ENCODE peak calls at places on chromosomes 7 and 10, in nine cellular contexts. One of them, this sample, is unnamed.
A peak's percentile ranks its signal among the peaks of the same experiment; 100 is the strongest.

GRCh38 chr7:137670521-137671064 is 176.2 kb downstream of the DGKI start:
- DNase-seq in A549: no peak
- DNase-seq in left ventricle myocardium inferior: no peak
- DNase-seq in CD8-positive, alpha-beta T cell: no peak
- DNase-seq in thyroid gland: no peak
- DNase-seq in lung: no peak
- DNase-seq in fibroblast of lung: peak; percentile 11
- DNase-seq in transverse colon: no peak
- DNase-seq in RWPE2: peak; percentile 51
- DNase-seq in this sample: peak; percentile 36

GRCh38 chr7:1011297-1012003 is 28.5 kb downstream of the CYP2W1 start:
- DNase-seq in A549: no peak
- DNase-seq in left ventricle myocardium inferior: no peak
- DNase-seq in CD8-positive, alpha-beta T cell: peak; percentile 38
- DNase-seq in thyroid gland: no peak
- DNase-seq in lung: no peak
- DNase-seq in fibroblast of lung: no peak
- DNase-seq in transverse colon: no peak
- DNase-seq in RWPE2: no peak
- DNase-seq in this sample: no peak

GRCh38 chr10:113158183-113158582 is 208.1 kb downstream of the TCF7L2 start:
- DNase-seq in A549: no peak
- DNase-seq in left ventricle myocardium inferior: no peak
- DNase-seq in CD8-positive, alpha-beta T cell: no peak
- DNase-seq in thyroid gland: peak; percentile 71
- DNase-seq in lung: no peak
- DNase-seq in fibroblast of lung: peak; percentile 25
- DNase-seq in transverse colon: no peak
- DNase-seq in RWPE2: no peak
- DNase-seq in this sample: peak; percentile 9

GRCh38 chr7:100008525-100008924 is 6.9 kb upstream of the ZKSCAN1 start:
- DNase-seq in A549: no peak
- DNase-seq in left ventricle myocardium inferior: no peak
- DNase-seq in CD8-positive, alpha-beta T cell: no peak
- DNase-seq in thyroid gland: no peak
- DNase-seq in lung: no peak
- DNase-seq in fibroblast of lung: no peak
- DNase-seq in transverse colon: peak; percentile 71
- DNase-seq in RWPE2: no peak
- DNase-seq in this sample: no peak

GRCh38 chr10:77941790-77942189 is 15.2 kb upstream of the DLG5 start:
- DNase-seq in A549: no peak
- DNase-seq in left ventricle myocardium inferior: no peak
- DNase-seq in CD8-positive, alpha-beta T cell: no peak
- DNase-seq in thyroid gland: no peak
- DNase-seq in lung: no peak
- DNase-seq in fibroblast of lung: no peak
- DNase-seq in transverse colon: no peak
- DNase-seq in RWPE2: no peak
- DNase-seq in this sample: no peak

GRCh38 chr10:47021850-47022249 is 110.6 kb downstream of the PTPN20 start:
- DNase-seq in A549: no peak
- DNase-seq in left ventricle myocardium inferior: no peak
- DNase-seq in CD8-positive, alpha-beta T cell: no peak
- DNase-seq in thyroid gland: no peak
- DNase-seq in lung: peak; percentile 24
- DNase-seq in fibroblast of lung: no peak
- DNase-seq in transverse colon: no peak
- DNase-seq in RWPE2: no peak
- DNase-seq in this sample: no peak

GRCh38 chr7:78134256-78134655 is 335.7 kb downstream of the PHTF2 start:
- DNase-seq in A549: peak; percentile 33
- DNase-seq in left ventricle myocardium inferior: no peak
- DNase-seq in CD8-positive, alpha-beta T cell: no peak
- DNase-seq in thyroid gland: no peak
- DNase-seq in lung: no peak
- DNase-seq in fibroblast of lung: peak; percentile 76
- DNase-seq in transverse colon: no peak
- DNase-seq in RWPE2: no peak
- DNase-seq in this sample: peak; percentile 46

GRCh38 chr10:76150139-76150885 is 718.9 kb downstream of the LRMDA start:
- DNase-seq in A549: no peak
- DNase-seq in left ventricle myocardium inferior: no peak
- DNase-seq in CD8-positive, alpha-beta T cell: no peak
- DNase-seq in thyroid gland: peak; percentile 53
- DNase-seq in lung: peak; percentile 76
- DNase-seq in fibroblast of lung: peak; percentile 9
- DNase-seq in transverse colon: no peak
- DNase-seq in RWPE2: no peak
- DNase-seq in this sample: peak; percentile 24

GRCh38 chr7:23346316-23346715 is 47.2 kb downstream of the MALSU1 start:
- DNase-seq in A549: no peak
- DNase-seq in left ventricle myocardium inferior: no peak
- DNase-seq in CD8-positive, alpha-beta T cell: no peak
- DNase-seq in thyroid gland: no peak
- DNase-seq in lung: no peak
- DNase-seq in fibroblast of lung: no peak
- DNase-seq in transverse colon: no peak
- DNase-seq in RWPE2: no peak
- DNase-seq in this sample: no peak

DNA sequence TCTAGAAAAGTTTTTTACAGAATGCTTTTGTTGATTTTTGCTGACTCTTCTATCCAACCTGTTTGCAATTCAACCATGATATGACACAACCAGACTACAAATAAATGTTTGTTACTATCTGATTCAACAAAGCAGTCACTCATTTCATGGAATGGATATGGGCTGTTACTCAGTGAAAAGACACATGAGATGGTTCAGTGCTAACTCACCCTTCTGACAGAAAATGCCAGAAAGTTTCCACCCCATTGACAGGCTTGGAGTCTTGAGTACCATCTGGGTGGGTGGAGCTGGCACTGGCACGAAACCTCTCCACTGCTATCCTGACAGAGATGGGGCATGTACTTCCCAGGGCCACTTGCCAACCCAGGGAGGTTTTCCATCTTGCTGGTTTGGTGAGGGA is 39.5 kb downstream of the RBM28 start:
- DNase-seq in A549: no peak
- DNase-seq in left ventricle myocardium inferior: no peak
- DNase-seq in CD8-positive, alpha-beta T cell: no peak
- DNase-seq in thyroid gland: peak; percentile 80
- DNase-seq in lung: no peak
- DNase-seq in fibroblast of lung: no peak
- DNase-seq in transverse colon: no peak
- DNase-seq in RWPE2: no peak
- DNase-seq in this sample: no peak
- H3K27ac ChIP-seq in A549: no peak overlapping the region
- H3K27ac ChIP-seq in left ventricle myocardium inferior: no peak overlapping the region
- H3K27ac ChIP-seq in CD8-positive, alpha-beta T cell: no peak overlapping the region
- H3K27ac ChIP-seq in thyroid gland: no peak overlapping the region
- H3K27ac ChIP-seq in lung: no peak overlapping the region
- H3K27ac ChIP-seq in fibroblast of lung: no peak overlapping the region
- H3K27ac ChIP-seq in transverse colon: no peak overlapping the region
- H3K27ac ChIP-seq in RWPE2: no peak overlapping the region
- H3K27ac ChIP-seq in this sample: peak overlapping the region; percentile 26

DNA sequence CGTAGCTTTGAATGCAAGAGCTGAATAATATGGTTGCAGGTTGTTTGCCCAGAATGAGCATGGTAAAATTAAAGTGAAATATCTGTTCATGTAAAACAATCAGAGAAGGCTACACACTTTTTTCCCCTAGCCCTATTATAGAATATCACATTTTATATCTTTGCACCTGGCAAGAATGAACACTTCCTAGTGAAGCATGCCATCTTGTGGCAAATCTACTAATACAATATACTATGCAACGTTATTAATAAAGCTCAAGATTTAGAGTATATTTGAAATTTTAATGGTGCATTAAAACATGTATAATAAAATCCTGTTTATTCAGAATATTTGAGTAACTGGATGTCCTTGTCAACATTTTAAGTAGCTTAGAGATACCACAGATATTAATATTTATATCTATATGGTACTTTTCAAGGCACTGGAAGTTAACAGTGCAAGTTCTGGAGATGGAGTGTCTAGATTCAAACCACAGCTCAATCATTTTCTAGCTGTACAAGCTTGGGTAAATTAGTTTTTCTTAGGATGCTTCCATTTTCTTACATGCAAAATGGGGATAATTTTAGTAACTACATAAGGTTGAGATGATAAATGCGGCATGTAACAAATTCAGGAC is 643.1 kb upstream of the SEMA3D start:
- DNase-seq in A549: peak; percentile 27
- DNase-seq in left ventricle myocardium inferior: no peak
- DNase-seq in CD8-positive, alpha-beta T cell: no peak
- DNase-seq in thyroid gland: no peak
- DNase-seq in lung: no peak
- DNase-seq in fibroblast of lung: peak; percentile 58
- DNase-seq in transverse colon: no peak
- DNase-seq in RWPE2: no peak
- DNase-seq in this sample: no peak
- TF ChIP-seq CTCF in A549: peak; percentile 78
- TF ChIP-seq CTCF in left ventricle myocardium inferior: peak; percentile 14
- TF ChIP-seq CTCF in CD8-positive, alpha-beta T cell: no peak
- TF ChIP-seq CTCF in thyroid gland: no peak
- TF ChIP-seq CTCF in lung: no peak
- TF ChIP-seq CTCF in fibroblast of lung: peak; percentile 27
- TF ChIP-seq CTCF in transverse colon: no peak
- TF ChIP-seq CTCF in RWPE2: peak; percentile 50
- TF ChIP-seq CTCF in this sample: peak; percentile 50

GRCh38 chr10:5818048-5818331 is 4.8 kb upstream of the GDI2 start:
- DNase-seq in A549: no peak
- DNase-seq in left ventricle myocardium inferior: no peak
- DNase-seq in CD8-positive, alpha-beta T cell: no peak
- DNase-seq in thyroid gland: no peak
- DNase-seq in lung: no peak
- DNase-seq in fibroblast of lung: no peak
- DNase-seq in transverse colon: no peak
- DNase-seq in RWPE2: no peak
- DNase-seq in this sample: no peak
- H3K27ac ChIP-seq in A549: no peak overlapping the region
- H3K27ac ChIP-seq in left ventricle myocardium inferior: no peak overlapping the region
- H3K27ac ChIP-seq in CD8-positive, alpha-beta T cell: no peak overlapping the region
- H3K27ac ChIP-seq in thyroid gland: no peak overlapping the region
- H3K27ac ChIP-seq in lung: no peak overlapping the region
- H3K27ac ChIP-seq in fibroblast of lung: no peak overlapping the region
- H3K27ac ChIP-seq in transverse colon: no peak overlapping the region
- H3K27ac ChIP-seq in RWPE2: no peak overlapping the region
- H3K27ac ChIP-seq in this sample: no peak overlapping the region

DNA sequence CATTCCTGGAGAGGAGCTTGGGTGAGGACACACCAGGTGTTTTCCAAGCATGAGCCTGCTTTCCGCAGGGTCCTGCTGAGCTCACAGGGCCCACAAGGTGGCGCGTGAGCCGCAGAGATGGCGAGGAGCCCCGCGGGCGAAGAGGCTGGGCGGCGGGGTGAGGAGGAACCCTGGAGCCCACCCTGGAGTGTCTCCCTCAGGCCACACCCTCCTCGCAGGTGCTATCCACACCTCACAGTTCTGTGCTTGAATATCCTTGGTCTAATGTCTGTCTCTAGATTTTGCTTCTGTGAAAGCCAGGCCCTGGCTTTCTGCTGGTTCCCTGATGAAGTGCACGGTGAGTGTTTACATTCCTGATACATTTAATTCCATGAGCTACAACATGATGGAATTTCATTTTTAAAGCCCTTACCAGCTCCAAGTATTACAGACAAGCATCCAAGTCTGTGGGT is 433.6 kb downstream of the ACTR3B start:
- DNase-seq in A549: peak; percentile 33
- DNase-seq in left ventricle myocardium inferior: no peak
- DNase-seq in CD8-positive, alpha-beta T cell: no peak
- DNase-seq in thyroid gland: peak; percentile 52
- DNase-seq in lung: peak; percentile 33
- DNase-seq in fibroblast of lung: no peak
- DNase-seq in transverse colon: peak; percentile 9
- DNase-seq in RWPE2: no peak
- DNase-seq in this sample: no peak
- TF ChIP-seq CTCF in A549: peak; percentile 30
- TF ChIP-seq CTCF in left ventricle myocardium inferior: peak; percentile 68
- TF ChIP-seq CTCF in CD8-positive, alpha-beta T cell: no peak
- TF ChIP-seq CTCF in thyroid gland: no peak
- TF ChIP-seq CTCF in lung: peak; percentile 3
- TF ChIP-seq CTCF in fibroblast of lung: no peak
- TF ChIP-seq CTCF in transverse colon: no peak
- TF ChIP-seq CTCF in RWPE2: peak; percentile 49
- TF ChIP-seq CTCF in this sample: no peak

GRCh38 chr7:47482013-47482761 is 99.7 kb downstream of the TNS3 start:
- DNase-seq in A549: no peak
- DNase-seq in left ventricle myocardium inferior: no peak
- DNase-seq in CD8-positive, alpha-beta T cell: no peak
- DNase-seq in thyroid gland: peak; percentile 39
- DNase-seq in lung: peak; percentile 44
- DNase-seq in fibroblast of lung: peak; percentile 94
- DNase-seq in transverse colon: no peak
- DNase-seq in RWPE2: no peak
- DNase-seq in this sample: peak; percentile 56
- H3K27ac ChIP-seq in A549: peak overlapping the region; percentile 58
- H3K27ac ChIP-seq in left ventricle myocardium inferior: peak overlapping the region; percentile 87
- H3K27ac ChIP-seq in CD8-positive, alpha-beta T cell: no peak overlapping the region
- H3K27ac ChIP-seq in thyroid gland: peak overlapping the region; percentile 36
- H3K27ac ChIP-seq in lung: peak overlapping the region; percentile 93
- H3K27ac ChIP-seq in fibroblast of lung: peak overlapping the region; percentile 94
- H3K27ac ChIP-seq in transverse colon: peak overlapping the region; percentile 59
- H3K27ac ChIP-seq in RWPE2: peak overlapping the region; percentile 49
- H3K27ac ChIP-seq in this sample: peak overlapping the region; percentile 80

GRCh38 chr7:16905300-16906044 is 23.7 kb upstream of the AGR3 start:
- DNase-seq in A549: peak; percentile 93
- DNase-seq in left ventricle myocardium inferior: no peak
- DNase-seq in CD8-positive, alpha-beta T cell: no peak
- DNase-seq in thyroid gland: no peak
- DNase-seq in lung: no peak
- DNase-seq in fibroblast of lung: peak; percentile 68
- DNase-seq in transverse colon: no peak
- DNase-seq in RWPE2: no peak
- DNase-seq in this sample: no peak
- TF ChIP-seq CTCF in A549: no peak
- TF ChIP-seq CTCF in left ventricle myocardium inferior: no peak
- TF ChIP-seq CTCF in CD8-positive, alpha-beta T cell: no peak
- TF ChIP-seq CTCF in thyroid gland: no peak
- TF ChIP-seq CTCF in lung: no peak
- TF ChIP-seq CTCF in fibroblast of lung: no peak
- TF ChIP-seq CTCF in transverse colon: no peak
- TF ChIP-seq CTCF in RWPE2: no peak
- TF ChIP-seq CTCF in this sample: no peak

DNA sequence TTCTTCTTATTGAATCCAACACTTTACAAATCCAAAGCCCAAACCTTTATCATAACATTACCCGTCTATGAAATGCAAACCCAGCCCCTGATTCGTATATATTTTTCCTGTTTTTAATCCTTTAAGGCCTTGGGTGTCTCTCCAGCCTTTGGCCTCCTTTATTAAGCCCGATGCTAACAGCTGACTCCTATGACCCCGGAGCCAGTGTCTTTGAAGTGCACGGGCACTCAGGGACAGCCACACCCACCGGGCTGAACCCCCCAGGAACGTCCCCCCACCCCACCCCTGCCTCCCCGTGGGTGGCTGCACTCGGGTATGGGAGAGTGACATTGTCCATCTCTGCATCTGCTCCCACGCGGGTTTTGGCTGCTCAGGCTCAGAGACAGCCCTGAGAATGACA is 210.6 kb downstream of the SKIDA1 start:
- DNase-seq in A549: no peak
- DNase-seq in left ventricle myocardium inferior: no peak
- DNase-seq in CD8-positive, alpha-beta T cell: no peak
- DNase-seq in thyroid gland: no peak
- DNase-seq in lung: no peak
- DNase-seq in fibroblast of lung: no peak
- DNase-seq in transverse colon: no peak
- DNase-seq in RWPE2: no peak
- DNase-seq in this sample: no peak
- H3K27ac ChIP-seq in A549: peak overlapping the region; percentile 94
- H3K27ac ChIP-seq in left ventricle myocardium inferior: peak overlapping the region; percentile 62
- H3K27ac ChIP-seq in CD8-positive, alpha-beta T cell: no peak overlapping the region
- H3K27ac ChIP-seq in thyroid gland: peak overlapping the region; percentile 53
- H3K27ac ChIP-seq in lung: peak overlapping the region; percentile 62
- H3K27ac ChIP-seq in fibroblast of lung: peak overlapping the region; percentile 84
- H3K27ac ChIP-seq in transverse colon: no peak overlapping the region
- H3K27ac ChIP-seq in RWPE2: peak overlapping the region; percentile 70
- H3K27ac ChIP-seq in this sample: peak overlapping the region; percentile 90